ENCODE peak calls at places on chromosomes 3 and 15, in six cellular contexts. L is cardiac fibroblast, G is astrocyte of the cerebellum, N is brain microvascular endothelial cell, R is GM20000, W is RWPE1. Y is an unnamed sample.

GRCh38 chr15:69732133-69732532 is 279.5 kb downstream of the RPLP1 start:
- DNase-seq in L (no peak), G (no peak), N (no peak), R (no peak), W (no peak), Y (no peak)

GRCh38 chr15:35289029-35289617 is 204.0 kb upstream of the NANOGP8 start:
- DNase-seq in L (peak; percentile 85), G (peak; percentile 57), N (peak; percentile 54), R (peak; percentile 48), W (peak; percentile 41), Y (no peak)

GRCh38 chr3:19348929-19349564 is 200.7 kb downstream of the KCNH8 start:
- DNase-seq in L (peak; percentile 44), G (no peak), N (peak; percentile 46), R (peak; percentile 51), W (peak; percentile 3), Y (no peak)

GRCh38 chr15:59609730-59610712 is 1.6 kb upstream of the GCNT3 start:
- DNase-seq in L (peak; percentile 15), G (no peak), N (no peak), R (no peak), W (no peak), Y (no peak)

GRCh38 chr3:4061201-4061600 is 242.0 kb upstream of the SETMAR start:
- DNase-seq in L (no peak), G (no peak), N (no peak), R (no peak), W (no peak), Y (no peak)

GRCh38 chr3:8239718-8240698 is 261.6 kb upstream of the LMCD1 start:
- DNase-seq in L (peak; percentile 71), G (peak; percentile 52), N (peak; percentile 9), R (peak; percentile 39), W (peak; percentile 1), Y (peak; percentile 21)

GRCh38 chr3:114394551-114394950 is 100.7 kb downstream of the TIGIT start:
- DNase-seq in L (no peak), G (no peak), N (no peak), R (no peak), W (no peak), Y (no peak)

GRCh38 chr3:40876019-40876418 is 323.3 kb upstream of the CTNNB1 start:
- DNase-seq in L (peak; percentile 9), G (no peak), N (no peak), R (no peak), W (no peak), Y (no peak)

GRCh38 chr15:53074221-53074620 is 284.1 kb upstream of the ONECUT1 start:
- DNase-seq in L (no peak), G (no peak), N (no peak), R (no peak), W (no peak), Y (no peak)

GRCh38 chr15:68431792-68432401 is at the start of gene ITGA11:
- DNase-seq in L (peak; percentile 56), G (no peak), N (peak; percentile 66), R (peak; percentile 70), W (peak; percentile 65), Y (no peak)

GRCh38 chr15:89371145-89372044 is 36.8 kb upstream of the POLG start:
- DNase-seq in L (peak; percentile 18), G (no peak), N (no peak), R (peak; percentile 34), W (no peak), Y (no peak)

GRCh38 chr15:82855286-82856092 is 46.1 kb downstream of the WHAMM start:
- DNase-seq in L (no peak), G (no peak), N (no peak), R (no peak), W (no peak), Y (no peak)

GRCh38 chr3:31453430-31453829 is 79.3 kb upstream of the STT3B start:
- DNase-seq in L (no peak), G (no peak), N (no peak), R (no peak), W (no peak), Y (no peak)

GRCh38 chr3:183824761-183825379 is 507 bp downstream of the MAP6D1 start:
- DNase-seq in L (no peak), G (no peak), N (no peak), R (peak; percentile 63), W (peak; percentile 20), Y (no peak)

GRCh38 chr3:181851063-181851462 is 139.3 kb downstream of the SOX2 start:
- DNase-seq in L (no peak), G (no peak), N (no peak), R (no peak), W (peak; percentile 5), Y (no peak)

GRCh38 chr15:90388462-90389182 is 580 bp downstream of the IQGAP1 start:
- DNase-seq in L (peak; percentile 51), G (no peak), N (peak; percentile 21), R (peak; percentile 66), W (peak; percentile 63), Y (no peak)

GRCh38 chr15:94053626-94054025 is 177.7 kb upstream of the MCTP2 start:
- DNase-seq in L (no peak), G (no peak), N (no peak), R (no peak), W (no peak), Y (no peak)

GRCh38 chr15:56052389-56053045 is 59.1 kb upstream of the NEDD4 start:
- DNase-seq in L (peak; percentile 70), G (no peak), N (no peak), R (peak; percentile 48), W (peak; percentile 59), Y (no peak)

GRCh38 chr3:182259579-182259978 is 533.7 kb upstream of the ATP11B start:
- DNase-seq in L (no peak), G (no peak), N (no peak), R (no peak), W (no peak), Y (no peak)

GRCh38 chr3:196641278-196642058 is 2.0 kb downstream of the NRROS start:
- DNase-seq in L (no peak), G (no peak), N (no peak), R (no peak), W (no peak), Y (no peak)

GRCh38 chr15:70486451-70487379 is 276.6 kb downstream of the UACA start:
- DNase-seq in L (peak; percentile 96), G (peak; percentile 90), N (peak; percentile 79), R (peak; percentile 81), W (peak; percentile 40), Y (no peak)

GRCh38 chr15:39013262-39013661 is 448.6 kb upstream of the RASGRP1 start:
- DNase-seq in L (no peak), G (no peak), N (no peak), R (no peak), W (no peak), Y (no peak)

GRCh38 chr3:181773921-181774320 is 62.2 kb downstream of the SOX2 start:
- DNase-seq in L (no peak), G (no peak), N (no peak), R (no peak), W (no peak), Y (no peak)

GRCh38 chr15:31338879-31339557 is 12.4 kb downstream of the KLF13 start:
- DNase-seq in L (peak; percentile 91), G (peak; percentile 55), N (peak; percentile 88), R (peak; percentile 66), W (no peak), Y (peak; percentile 14)

GRCh38 chr3:64220161-64220560 is 5.1 kb downstream of the PRICKLE2 start:
- DNase-seq in L (peak; percentile 72), G (no peak), N (no peak), R (no peak), W (no peak), Y (no peak)

GRCh38 chr3:173045770-173046382 is 95.2 kb downstream of the SPATA16 start:
- DNase-seq in L (peak; percentile 41), G (no peak), N (no peak), R (no peak), W (no peak), Y (no peak)
- TF ChIP-seq CTCF in L (peak; percentile 19), G (no peak), N (no peak), R (no peak), W (peak; percentile 20), Y (no peak)

GRCh38 chr15:95328559-95328958 is 1001.9 kb upstream of the NR2F2 start:
- DNase-seq in L (no peak), G (no peak), N (no peak), R (no peak), W (no peak), Y (no peak)
- TF ChIP-seq CTCF in L (peak; percentile 12), G (no peak), N (no peak), R (no peak), W (no peak), Y (no peak)

GRCh38 chr15:43514241-43515057 is 3.0 kb upstream of the MAP1A start:
- DNase-seq in L (peak; percentile 49), G (no peak), N (no peak), R (no peak), W (no peak), Y (no peak)
- TF ChIP-seq CTCF in L (peak; percentile 71), G (peak; percentile 81), N (peak; percentile 78), R (peak; percentile 49), W (peak; percentile 71), Y (peak; percentile 42)

GRCh38 chr15:62648954-62649353 is 393.6 kb upstream of the TPM1 start:
- DNase-seq in L (peak; percentile 47), G (no peak), N (no peak), R (peak; percentile 23), W (no peak), Y (no peak)
- TF ChIP-seq CTCF in L (peak; percentile 37), G (no peak), N (peak; percentile 45), R (no peak), W (no peak), Y (no peak)

GRCh38 chr3:166900866-166901577 is 479.1 kb downstream of the ZBBX start:
- DNase-seq in L (no peak), G (no peak), N (no peak), R (no peak), W (no peak), Y (no peak)

DNA sequence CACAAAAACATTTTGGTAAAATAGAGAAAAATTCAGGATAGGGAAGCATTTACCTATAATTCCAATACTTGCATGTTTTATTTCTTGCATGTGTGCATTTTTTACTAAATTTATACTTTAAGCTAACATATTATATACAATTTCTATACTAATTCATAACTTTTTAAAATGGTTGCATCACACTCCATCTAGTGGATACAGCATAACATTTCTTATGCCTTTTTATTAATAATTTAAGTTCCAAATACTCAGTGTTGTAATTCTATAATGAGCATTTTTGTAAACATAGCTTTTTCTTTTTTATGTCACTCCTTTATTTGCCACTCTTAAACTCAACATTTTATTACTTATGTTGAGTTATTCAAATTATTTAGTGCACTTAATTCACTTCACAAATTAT is 477.7 kb downstream of the ZBBX start:
- DNase-seq in L (peak; percentile 0), G (no peak), N (no peak), R (no peak), W (no peak), Y (no peak)
- TF ChIP-seq CTCF in L (no peak), G (no peak), N (no peak), R (no peak), W (peak; percentile 23), Y (no peak)

DNA sequence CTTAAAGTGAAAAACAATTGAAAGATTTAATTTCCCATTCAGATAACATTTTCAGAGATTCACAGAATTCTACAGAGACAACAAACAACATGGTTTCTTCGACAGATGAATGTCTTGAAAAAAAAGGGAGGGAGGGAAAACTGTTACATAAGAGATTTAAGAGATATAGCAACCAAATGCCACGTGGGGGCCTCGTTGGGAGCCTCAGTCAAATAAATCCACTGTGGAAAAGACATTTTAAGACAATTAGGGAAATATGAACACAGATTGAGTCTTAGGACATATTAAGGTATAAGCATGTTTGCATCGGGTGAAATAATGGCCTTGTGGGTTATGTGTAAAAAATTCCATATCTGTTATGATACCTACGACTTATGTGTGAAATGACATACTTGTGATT is 5.0 kb upstream of the PRRT3 start:
- DNase-seq in L (peak; percentile 41), G (no peak), N (no peak), R (no peak), W (no peak), Y (no peak)
- TF ChIP-seq CTCF in L (no peak), G (no peak), N (peak; percentile 33), R (no peak), W (peak; percentile 13), Y (no peak)

Y was measured in AG04449.